ENCODE peak calls at places on chromosomes 5 and 9, in six cellular contexts. H, M, R, C, F and Z are unnamed samples.

GRCh38 chr9:112002131-112002846 is 105.7 kb downstream of the UGCG start:
- DNase-seq in H (no peak), M (no peak), R (peak), C (no peak), F (no peak), Z (no peak)

GRCh38 chr5:66828551-66829421 is 232.6 kb downstream of the MAST4 start:
- DNase-seq in H (no peak), M (no peak), R (peak), C (no peak), F (peak), Z (no peak)

GRCh38 chr5:165735388-165735787 is 2230.0 kb downstream of the MAT2B start:
- DNase-seq in H (no peak), M (no peak), R (no peak), C (no peak), F (no peak), Z (no peak)

GRCh38 chr5:136197462-136198142 is 4.6 kb upstream of the SMIM32 start:
- DNase-seq in H (no peak), M (no peak), R (no peak), C (no peak), F (no peak), Z (no peak)

GRCh38 chr5:152271420-152271819 is 133.7 kb downstream of the NMUR2 start:
- DNase-seq in H (peak), M (no peak), R (no peak), C (peak), F (peak), Z (peak)

GRCh38 chr9:122340161-122340560 is 30.7 kb upstream of the PTGS1 start:
- DNase-seq in H (no peak), M (no peak), R (peak), C (no peak), F (no peak), Z (no peak)

GRCh38 chr9:87201316-87201715 is 254.0 kb upstream of the GAS1 start:
- DNase-seq in H (no peak), M (no peak), R (no peak), C (no peak), F (no peak), Z (no peak)

GRCh38 chr9:125423964-125424363 is 162.3 kb downstream of the GAPVD1 start:
- DNase-seq in H (no peak), M (no peak), R (no peak), C (no peak), F (no peak), Z (no peak)

GRCh38 chr9:33429256-33430080 is 17.9 kb downstream of the AQP3 start:
- DNase-seq in H (no peak), M (no peak), R (no peak), C (no peak), F (no peak), Z (no peak)

GRCh38 chr5:1564182-1564748 is 40.5 kb upstream of the LPCAT1 start:
- DNase-seq in H (no peak), M (no peak), R (peak), C (no peak), F (peak), Z (peak)

GRCh38 chr5:7467179-7467578 is 71.2 kb downstream of the ADCY2 start:
- DNase-seq in H (no peak), M (no peak), R (no peak), C (no peak), F (no peak), Z (no peak)

GRCh38 chr5:7462758-7463157 is 66.8 kb downstream of the ADCY2 start:
- DNase-seq in H (no peak), M (no peak), R (no peak), C (no peak), F (no peak), Z (no peak)

GRCh38 chr5:7468742-7469141 is 72.8 kb downstream of the ADCY2 start:
- DNase-seq in H (no peak), M (no peak), R (no peak), C (no peak), F (no peak), Z (no peak)

GRCh38 chr5:7464182-7464581 is 68.2 kb downstream of the ADCY2 start:
- DNase-seq in H (peak), M (no peak), R (no peak), C (no peak), F (no peak), Z (peak)
- TF ChIP-seq CTCF in H (no peak), M (no peak), R (no peak), C (no peak), F (peak), Z (no peak)

DNA sequence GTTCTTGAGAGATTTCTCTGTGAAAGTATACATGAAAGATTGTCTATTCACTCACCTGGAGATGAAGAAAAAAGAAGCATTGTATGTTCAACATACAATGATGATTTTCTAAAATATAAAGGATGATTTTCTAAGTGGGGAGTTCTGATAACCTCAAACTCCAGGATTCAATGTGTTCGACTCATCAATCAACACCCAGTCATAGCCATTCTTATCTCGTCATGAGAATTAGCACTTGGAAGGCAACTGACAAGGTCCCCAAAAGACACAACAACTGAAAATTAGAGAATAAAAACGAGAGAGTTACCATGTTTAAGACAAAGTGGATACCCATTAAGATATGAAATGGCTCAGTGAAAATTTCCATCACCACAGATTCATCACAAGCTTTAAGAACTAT is 52.1 kb upstream of the SIMC1 start:
- DNase-seq in H (no peak), M (peak), R (no peak), C (no peak), F (no peak), Z (no peak)
- H3K4me3 ChIP-seq in H (no peak), M (no peak), R (no peak), C (no peak), F (no peak), Z (no peak)

GRCh38 chr9:80326105-80326504 is 754.3 kb downstream of the TLE4 start:
- DNase-seq in H (no peak), M (no peak), R (no peak), C (no peak), F (no peak), Z (no peak)

GRCh38 chr9:80320916-80321315 is 749.2 kb downstream of the TLE4 start:
- DNase-seq in H (no peak), M (no peak), R (no peak), C (no peak), F (no peak), Z (no peak)

GRCh38 chr9:80320480-80320879 is 748.7 kb downstream of the TLE4 start:
- DNase-seq in H (no peak), M (no peak), R (no peak), C (no peak), F (no peak), Z (no peak)
- TF ChIP-seq MYC in H (no peak), M (no peak), R (no peak), C (no peak), F (no peak), Z (no peak)

GRCh38 chr9:136949817-136950655 is 2.0 kb upstream of the LCN12 start:
- DNase-seq in H (peak), M (peak), R (peak), C (peak), F (peak), Z (peak)
- TF ChIP-seq CTCF in H (no peak), M (peak), R (no peak), C (peak), F (peak), Z (no peak)

GRCh38 chr5:149641600-149641999 is 60.3 kb downstream of the ARHGEF37 start:
- DNase-seq in H (no peak), M (no peak), R (no peak), C (no peak), F (no peak), Z (no peak)
- H3K4me3 ChIP-seq in H (no peak), M (no peak), R (no peak), C (no peak), F (peak), Z (no peak)

GRCh38 chr5:178339272-178339671 is 106.7 kb upstream of the PHYKPL start:
- DNase-seq in H (no peak), M (no peak), R (no peak), C (no peak), F (no peak), Z (no peak)

GRCh38 chr5:178338750-178339144 is 106.1 kb upstream of the PHYKPL start:
- DNase-seq in H (no peak), M (no peak), R (no peak), C (no peak), F (no peak), Z (no peak)

GRCh38 chr5:178335287-178336030 is 102.9 kb upstream of the PHYKPL start:
- DNase-seq in H (no peak), M (no peak), R (no peak), C (no peak), F (no peak), Z (no peak)

GRCh38 chr5:178338126-178338749 is 105.6 kb upstream of the PHYKPL start:
- DNase-seq in H (no peak), M (no peak), R (no peak), C (no peak), F (no peak), Z (no peak)

GRCh38 chr5:178336889-178337785 is 104.5 kb upstream of the PHYKPL start:
- DNase-seq in H (no peak), M (no peak), R (no peak), C (no peak), F (no peak), Z (no peak)
- TF ChIP-seq MYC in H (no peak), M (no peak), R (no peak), C (no peak), F (no peak), Z (no peak)

GRCh38 chr5:31291323-31291854 is 97.9 kb downstream of the CDH6 start:
- DNase-seq in H (peak), M (no peak), R (no peak), C (no peak), F (no peak), Z (peak)
- TF ChIP-seq CTCF in H (no peak), M (peak), R (no peak), C (peak), F (no peak), Z (no peak)

GRCh38 chr5:174732040-174733020 is 7.9 kb downstream of the MSX2 start:
- DNase-seq in H (no peak), M (no peak), R (no peak), C (no peak), F (no peak), Z (no peak)

GRCh38 chr5:174733091-174733690 is 8.8 kb downstream of the MSX2 start:
- DNase-seq in H (no peak), M (no peak), R (no peak), C (no peak), F (no peak), Z (no peak)

GRCh38 chr5:174735498-174736350 is 11.3 kb downstream of the MSX2 start:
- DNase-seq in H (peak), M (no peak), R (no peak), C (no peak), F (peak), Z (no peak)

GRCh38 chr5:174734571-174735497 is 10.5 kb downstream of the MSX2 start:
- DNase-seq in H (no peak), M (no peak), R (no peak), C (no peak), F (no peak), Z (no peak)

GRCh38 chr5:174733836-174734235 is 9.5 kb downstream of the MSX2 start:
- DNase-seq in H (no peak), M (no peak), R (no peak), C (no peak), F (no peak), Z (no peak)
- H3K4me3 ChIP-seq in H (no peak), M (no peak), R (no peak), C (no peak), F (no peak), Z (no peak)

GRCh38 chr9:372143-372542 is 157.5 kb downstream of the DOCK8 start:
- DNase-seq in H (no peak), M (no peak), R (no peak), C (no peak), F (no peak), Z (no peak)
- TF ChIP-seq MYC in H (no peak), M (no peak), R (no peak), C (no peak), F (no peak), Z (no peak)

DNA sequence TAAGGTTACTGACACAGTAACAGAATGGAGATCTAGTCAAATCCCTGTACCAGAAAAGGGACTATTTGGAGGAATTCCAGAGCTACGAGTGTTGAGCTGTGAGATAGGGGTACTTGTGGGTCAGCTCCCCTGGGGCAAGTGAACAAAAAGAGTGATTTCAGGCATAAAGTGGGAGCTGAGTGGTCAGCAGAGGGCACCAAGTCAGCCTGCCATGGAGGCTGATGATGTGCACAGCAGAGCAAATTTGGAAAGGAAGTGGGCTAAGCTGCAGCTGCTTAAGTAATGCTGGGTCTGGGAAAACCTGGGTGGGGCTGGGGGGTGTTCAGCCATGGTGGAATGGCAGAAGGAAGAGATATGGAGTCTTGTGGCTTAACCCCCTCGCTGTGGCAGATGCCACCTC is 327.9 kb downstream of the NTRK2 start:
- DNase-seq in H (no peak), M (no peak), R (no peak), C (no peak), F (no peak), Z (peak)
- TF ChIP-seq CTCF in H (no peak), M (no peak), R (no peak), C (peak), F (no peak), Z (no peak)